ENCODE peak calls at places on chromosomes 5 and 9, in eight cellular contexts. One of them, this sample, is unnamed.

GRCh38 chr5:144478532-144478931 is 307.9 kb downstream of the KCTD16 start:
- DNase-seq in mesothelial cell of epicardium: no peak
- DNase-seq in AG08396: no peak
- DNase-seq in stimulated activated CD8-positive, alpha-beta memory T cell treated with anti-CD3 and anti-CD28 coated beads, Interleukin-12 subunit alpha, Interleukin-12 subunit beta, amount 100 ng/mL, for 4 hours: no peak
- DNase-seq in retina: no peak
- DNase-seq in ACHN: no peak
- DNase-seq in GM20000: no peak
- DNase-seq in stimulated activated CD4-positive, alpha-beta T cell treated with anti-CD3 and anti-CD28 coated beads, Interleukin-15, amount 100 ng/mL, for 1 hour: no peak
- DNase-seq in this sample: no peak

GRCh38 chr9:117340422-117340821 is 74.4 kb downstream of the ASTN2 start:
- DNase-seq in mesothelial cell of epicardium: no peak
- DNase-seq in AG08396: no peak
- DNase-seq in stimulated activated CD8-positive, alpha-beta memory T cell treated with anti-CD3 and anti-CD28 coated beads, Interleukin-12 subunit alpha, Interleukin-12 subunit beta, amount 100 ng/mL, for 4 hours: no peak
- DNase-seq in retina: no peak
- DNase-seq in ACHN: no peak
- DNase-seq in GM20000: no peak
- DNase-seq in stimulated activated CD4-positive, alpha-beta T cell treated with anti-CD3 and anti-CD28 coated beads, Interleukin-15, amount 100 ng/mL, for 1 hour: no peak
- DNase-seq in this sample: no peak

GRCh38 chr9:114180701-114181582 is 25.6 kb downstream of the COL27A1 start:
- DNase-seq in mesothelial cell of epicardium: no peak
- DNase-seq in AG08396: no peak
- DNase-seq in stimulated activated CD8-positive, alpha-beta memory T cell treated with anti-CD3 and anti-CD28 coated beads, Interleukin-12 subunit alpha, Interleukin-12 subunit beta, amount 100 ng/mL, for 4 hours: no peak
- DNase-seq in retina: no peak
- DNase-seq in ACHN: no peak
- DNase-seq in GM20000: no peak
- DNase-seq in stimulated activated CD4-positive, alpha-beta T cell treated with anti-CD3 and anti-CD28 coated beads, Interleukin-15, amount 100 ng/mL, for 1 hour: no peak
- DNase-seq in this sample: no peak

GRCh38 chr5:178329331-178329730 is 96.7 kb upstream of the PHYKPL start:
- DNase-seq in mesothelial cell of epicardium: no peak
- DNase-seq in AG08396: no peak
- DNase-seq in stimulated activated CD8-positive, alpha-beta memory T cell treated with anti-CD3 and anti-CD28 coated beads, Interleukin-12 subunit alpha, Interleukin-12 subunit beta, amount 100 ng/mL, for 4 hours: no peak
- DNase-seq in retina: no peak
- DNase-seq in ACHN: no peak
- DNase-seq in GM20000: no peak
- DNase-seq in stimulated activated CD4-positive, alpha-beta T cell treated with anti-CD3 and anti-CD28 coated beads, Interleukin-15, amount 100 ng/mL, for 1 hour: no peak
- DNase-seq in this sample: no peak

GRCh38 chr9:128225770-128226753 is 22.9 kb downstream of the DNM1 start:
- DNase-seq in mesothelial cell of epicardium: no peak
- DNase-seq in AG08396: no peak
- DNase-seq in stimulated activated CD8-positive, alpha-beta memory T cell treated with anti-CD3 and anti-CD28 coated beads, Interleukin-12 subunit alpha, Interleukin-12 subunit beta, amount 100 ng/mL, for 4 hours: no peak
- DNase-seq in retina: no peak
- DNase-seq in ACHN: no peak
- DNase-seq in GM20000: no peak
- DNase-seq in stimulated activated CD4-positive, alpha-beta T cell treated with anti-CD3 and anti-CD28 coated beads, Interleukin-15, amount 100 ng/mL, for 1 hour: no peak
- DNase-seq in this sample: no peak

GRCh38 chr9:33220681-33221567 is 19.0 kb upstream of the SPINK4 start:
- DNase-seq in mesothelial cell of epicardium: no peak
- DNase-seq in AG08396: no peak
- DNase-seq in stimulated activated CD8-positive, alpha-beta memory T cell treated with anti-CD3 and anti-CD28 coated beads, Interleukin-12 subunit alpha, Interleukin-12 subunit beta, amount 100 ng/mL, for 4 hours: no peak
- DNase-seq in retina: no peak
- DNase-seq in ACHN: no peak
- DNase-seq in GM20000: no peak
- DNase-seq in stimulated activated CD4-positive, alpha-beta T cell treated with anti-CD3 and anti-CD28 coated beads, Interleukin-15, amount 100 ng/mL, for 1 hour: no peak
- DNase-seq in this sample: no peak

GRCh38 chr5:78008356-78008967 is 232.3 kb upstream of the TBCA start:
- DNase-seq in mesothelial cell of epicardium: no peak
- DNase-seq in AG08396: peak
- DNase-seq in stimulated activated CD8-positive, alpha-beta memory T cell treated with anti-CD3 and anti-CD28 coated beads, Interleukin-12 subunit alpha, Interleukin-12 subunit beta, amount 100 ng/mL, for 4 hours: no peak
- DNase-seq in retina: peak
- DNase-seq in ACHN: peak
- DNase-seq in GM20000: peak
- DNase-seq in stimulated activated CD4-positive, alpha-beta T cell treated with anti-CD3 and anti-CD28 coated beads, Interleukin-15, amount 100 ng/mL, for 1 hour: no peak
- DNase-seq in this sample: no peak

GRCh38 chr9:128055222-128056040 is 11.7 kb downstream of the NAIF1 start:
- DNase-seq in mesothelial cell of epicardium: no peak
- DNase-seq in AG08396: peak
- DNase-seq in stimulated activated CD8-positive, alpha-beta memory T cell treated with anti-CD3 and anti-CD28 coated beads, Interleukin-12 subunit alpha, Interleukin-12 subunit beta, amount 100 ng/mL, for 4 hours: no peak
- DNase-seq in retina: no peak
- DNase-seq in ACHN: no peak
- DNase-seq in GM20000: no peak
- DNase-seq in stimulated activated CD4-positive, alpha-beta T cell treated with anti-CD3 and anti-CD28 coated beads, Interleukin-15, amount 100 ng/mL, for 1 hour: no peak
- DNase-seq in this sample: no peak

GRCh38 chr9:125929846-125930245 is 182.7 kb downstream of the PBX3 start:
- DNase-seq in mesothelial cell of epicardium: no peak
- DNase-seq in AG08396: no peak
- DNase-seq in stimulated activated CD8-positive, alpha-beta memory T cell treated with anti-CD3 and anti-CD28 coated beads, Interleukin-12 subunit alpha, Interleukin-12 subunit beta, amount 100 ng/mL, for 4 hours: no peak
- DNase-seq in retina: no peak
- DNase-seq in ACHN: no peak
- DNase-seq in GM20000: no peak
- DNase-seq in stimulated activated CD4-positive, alpha-beta T cell treated with anti-CD3 and anti-CD28 coated beads, Interleukin-15, amount 100 ng/mL, for 1 hour: no peak
- DNase-seq in this sample: no peak

GRCh38 chr5:170907758-170908157 is 45.9 kb downstream of the RANBP17 start:
- DNase-seq in mesothelial cell of epicardium: no peak
- DNase-seq in AG08396: no peak
- DNase-seq in stimulated activated CD8-positive, alpha-beta memory T cell treated with anti-CD3 and anti-CD28 coated beads, Interleukin-12 subunit alpha, Interleukin-12 subunit beta, amount 100 ng/mL, for 4 hours: no peak
- DNase-seq in retina: no peak
- DNase-seq in ACHN: no peak
- DNase-seq in GM20000: no peak
- DNase-seq in stimulated activated CD4-positive, alpha-beta T cell treated with anti-CD3 and anti-CD28 coated beads, Interleukin-15, amount 100 ng/mL, for 1 hour: no peak
- DNase-seq in this sample: no peak

GRCh38 chr9:129558551-129559505 is 62.1 kb downstream of the C9orf50 start:
- DNase-seq in mesothelial cell of epicardium: no peak
- DNase-seq in AG08396: no peak
- DNase-seq in stimulated activated CD8-positive, alpha-beta memory T cell treated with anti-CD3 and anti-CD28 coated beads, Interleukin-12 subunit alpha, Interleukin-12 subunit beta, amount 100 ng/mL, for 4 hours: no peak
- DNase-seq in retina: peak
- DNase-seq in ACHN: no peak
- DNase-seq in GM20000: no peak
- DNase-seq in stimulated activated CD4-positive, alpha-beta T cell treated with anti-CD3 and anti-CD28 coated beads, Interleukin-15, amount 100 ng/mL, for 1 hour: no peak
- DNase-seq in this sample: no peak

GRCh38 chr5:16757989-16758501 is 141.2 kb upstream of the RETREG1 start:
- DNase-seq in mesothelial cell of epicardium: no peak
- DNase-seq in AG08396: no peak
- DNase-seq in stimulated activated CD8-positive, alpha-beta memory T cell treated with anti-CD3 and anti-CD28 coated beads, Interleukin-12 subunit alpha, Interleukin-12 subunit beta, amount 100 ng/mL, for 4 hours: no peak
- DNase-seq in retina: no peak
- DNase-seq in ACHN: no peak
- DNase-seq in GM20000: no peak
- DNase-seq in stimulated activated CD4-positive, alpha-beta T cell treated with anti-CD3 and anti-CD28 coated beads, Interleukin-15, amount 100 ng/mL, for 1 hour: no peak
- DNase-seq in this sample: no peak

GRCh38 chr5:150122158-150122510 is 33.5 kb downstream of the PDGFRB start:
- DNase-seq in mesothelial cell of epicardium: no peak
- DNase-seq in AG08396: peak
- DNase-seq in stimulated activated CD8-positive, alpha-beta memory T cell treated with anti-CD3 and anti-CD28 coated beads, Interleukin-12 subunit alpha, Interleukin-12 subunit beta, amount 100 ng/mL, for 4 hours: no peak
- DNase-seq in retina: no peak
- DNase-seq in ACHN: peak
- DNase-seq in GM20000: peak
- DNase-seq in stimulated activated CD4-positive, alpha-beta T cell treated with anti-CD3 and anti-CD28 coated beads, Interleukin-15, amount 100 ng/mL, for 1 hour: no peak
- DNase-seq in this sample: no peak

GRCh38 chr9:86550411-86550810 is 196.2 kb upstream of the TUT7 start:
- DNase-seq in mesothelial cell of epicardium: no peak
- DNase-seq in AG08396: no peak
- DNase-seq in stimulated activated CD8-positive, alpha-beta memory T cell treated with anti-CD3 and anti-CD28 coated beads, Interleukin-12 subunit alpha, Interleukin-12 subunit beta, amount 100 ng/mL, for 4 hours: no peak
- DNase-seq in retina: no peak
- DNase-seq in ACHN: no peak
- DNase-seq in GM20000: no peak
- DNase-seq in stimulated activated CD4-positive, alpha-beta T cell treated with anti-CD3 and anti-CD28 coated beads, Interleukin-15, amount 100 ng/mL, for 1 hour: no peak
- DNase-seq in this sample: no peak

GRCh38 chr5:92064993-92065392 is 681.9 kb upstream of the ARRDC3 start:
- DNase-seq in mesothelial cell of epicardium: no peak
- DNase-seq in AG08396: no peak
- DNase-seq in stimulated activated CD8-positive, alpha-beta memory T cell treated with anti-CD3 and anti-CD28 coated beads, Interleukin-12 subunit alpha, Interleukin-12 subunit beta, amount 100 ng/mL, for 4 hours: no peak
- DNase-seq in retina: no peak
- DNase-seq in ACHN: no peak
- DNase-seq in GM20000: no peak
- DNase-seq in stimulated activated CD4-positive, alpha-beta T cell treated with anti-CD3 and anti-CD28 coated beads, Interleukin-15, amount 100 ng/mL, for 1 hour: no peak
- DNase-seq in this sample: no peak

GRCh38 chr5:173753307-173754168 is 134.6 kb upstream of the CPEB4 start:
- DNase-seq in mesothelial cell of epicardium: no peak
- DNase-seq in AG08396: no peak
- DNase-seq in stimulated activated CD8-positive, alpha-beta memory T cell treated with anti-CD3 and anti-CD28 coated beads, Interleukin-12 subunit alpha, Interleukin-12 subunit beta, amount 100 ng/mL, for 4 hours: no peak
- DNase-seq in retina: peak
- DNase-seq in ACHN: no peak
- DNase-seq in GM20000: no peak
- DNase-seq in stimulated activated CD4-positive, alpha-beta T cell treated with anti-CD3 and anti-CD28 coated beads, Interleukin-15, amount 100 ng/mL, for 1 hour: no peak
- DNase-seq in this sample: no peak

GRCh38 chr9:102840356-102840755 is 154.8 kb upstream of the CYLC2 start:
- DNase-seq in mesothelial cell of epicardium: no peak
- DNase-seq in AG08396: no peak
- DNase-seq in stimulated activated CD8-positive, alpha-beta memory T cell treated with anti-CD3 and anti-CD28 coated beads, Interleukin-12 subunit alpha, Interleukin-12 subunit beta, amount 100 ng/mL, for 4 hours: no peak
- DNase-seq in retina: no peak
- DNase-seq in ACHN: no peak
- DNase-seq in GM20000: no peak
- DNase-seq in stimulated activated CD4-positive, alpha-beta T cell treated with anti-CD3 and anti-CD28 coated beads, Interleukin-15, amount 100 ng/mL, for 1 hour: no peak
- DNase-seq in this sample: no peak

GRCh38 chr9:2164268-2164667 is 149.1 kb downstream of the SMARCA2 start:
- DNase-seq in mesothelial cell of epicardium: no peak
- DNase-seq in AG08396: no peak
- DNase-seq in stimulated activated CD8-positive, alpha-beta memory T cell treated with anti-CD3 and anti-CD28 coated beads, Interleukin-12 subunit alpha, Interleukin-12 subunit beta, amount 100 ng/mL, for 4 hours: no peak
- DNase-seq in retina: no peak
- DNase-seq in ACHN: no peak
- DNase-seq in GM20000: no peak
- DNase-seq in stimulated activated CD4-positive, alpha-beta T cell treated with anti-CD3 and anti-CD28 coated beads, Interleukin-15, amount 100 ng/mL, for 1 hour: no peak
- DNase-seq in this sample: no peak

GRCh38 chr9:4143951-4144717 is 155.7 kb downstream of the GLIS3 start:
- DNase-seq in mesothelial cell of epicardium: no peak
- DNase-seq in AG08396: no peak
- DNase-seq in stimulated activated CD8-positive, alpha-beta memory T cell treated with anti-CD3 and anti-CD28 coated beads, Interleukin-12 subunit alpha, Interleukin-12 subunit beta, amount 100 ng/mL, for 4 hours: no peak
- DNase-seq in retina: no peak
- DNase-seq in ACHN: peak
- DNase-seq in GM20000: no peak
- DNase-seq in stimulated activated CD4-positive, alpha-beta T cell treated with anti-CD3 and anti-CD28 coated beads, Interleukin-15, amount 100 ng/mL, for 1 hour: no peak
- DNase-seq in this sample: no peak

GRCh38 chr5:142320851-142321560 is 3.8 kb downstream of the SPRY4 start:
- DNase-seq in mesothelial cell of epicardium: no peak
- DNase-seq in AG08396: no peak
- DNase-seq in stimulated activated CD8-positive, alpha-beta memory T cell treated with anti-CD3 and anti-CD28 coated beads, Interleukin-12 subunit alpha, Interleukin-12 subunit beta, amount 100 ng/mL, for 4 hours: no peak
- DNase-seq in retina: peak
- DNase-seq in ACHN: no peak
- DNase-seq in GM20000: no peak
- DNase-seq in stimulated activated CD4-positive, alpha-beta T cell treated with anti-CD3 and anti-CD28 coated beads, Interleukin-15, amount 100 ng/mL, for 1 hour: no peak
- DNase-seq in this sample: no peak

GRCh38 chr5:78253201-78253600 is 41.3 kb downstream of the AP3B1 start:
- DNase-seq in mesothelial cell of epicardium: no peak
- DNase-seq in AG08396: no peak
- DNase-seq in stimulated activated CD8-positive, alpha-beta memory T cell treated with anti-CD3 and anti-CD28 coated beads, Interleukin-12 subunit alpha, Interleukin-12 subunit beta, amount 100 ng/mL, for 4 hours: no peak
- DNase-seq in retina: no peak
- DNase-seq in ACHN: no peak
- DNase-seq in GM20000: no peak
- DNase-seq in stimulated activated CD4-positive, alpha-beta T cell treated with anti-CD3 and anti-CD28 coated beads, Interleukin-15, amount 100 ng/mL, for 1 hour: no peak
- DNase-seq in this sample: no peak

GRCh38 chr5:68012429-68012828 is 203.1 kb upstream of the PIK3R1 start:
- DNase-seq in mesothelial cell of epicardium: no peak
- DNase-seq in AG08396: peak
- DNase-seq in stimulated activated CD8-positive, alpha-beta memory T cell treated with anti-CD3 and anti-CD28 coated beads, Interleukin-12 subunit alpha, Interleukin-12 subunit beta, amount 100 ng/mL, for 4 hours: no peak
- DNase-seq in retina: no peak
- DNase-seq in ACHN: no peak
- DNase-seq in GM20000: no peak
- DNase-seq in stimulated activated CD4-positive, alpha-beta T cell treated with anti-CD3 and anti-CD28 coated beads, Interleukin-15, amount 100 ng/mL, for 1 hour: no peak
- DNase-seq in this sample: no peak

GRCh38 chr5:124025306-124025705 is 513.3 kb downstream of the CSNK1G3 start:
- DNase-seq in mesothelial cell of epicardium: no peak
- DNase-seq in AG08396: no peak
- DNase-seq in stimulated activated CD8-positive, alpha-beta memory T cell treated with anti-CD3 and anti-CD28 coated beads, Interleukin-12 subunit alpha, Interleukin-12 subunit beta, amount 100 ng/mL, for 4 hours: no peak
- DNase-seq in retina: peak
- DNase-seq in ACHN: no peak
- DNase-seq in GM20000: no peak
- DNase-seq in stimulated activated CD4-positive, alpha-beta T cell treated with anti-CD3 and anti-CD28 coated beads, Interleukin-15, amount 100 ng/mL, for 1 hour: no peak
- DNase-seq in this sample: no peak

GRCh38 chr5:65791721-65792698 is 70.0 kb downstream of the NLN start:
- DNase-seq in mesothelial cell of epicardium: no peak
- DNase-seq in AG08396: no peak
- DNase-seq in stimulated activated CD8-positive, alpha-beta memory T cell treated with anti-CD3 and anti-CD28 coated beads, Interleukin-12 subunit alpha, Interleukin-12 subunit beta, amount 100 ng/mL, for 4 hours: no peak
- DNase-seq in retina: no peak
- DNase-seq in ACHN: no peak
- DNase-seq in GM20000: no peak
- DNase-seq in stimulated activated CD4-positive, alpha-beta T cell treated with anti-CD3 and anti-CD28 coated beads, Interleukin-15, amount 100 ng/mL, for 1 hour: no peak
- DNase-seq in this sample: no peak

GRCh38 chr9:74236857-74237256 is 260.3 kb upstream of the RORB start:
- DNase-seq in mesothelial cell of epicardium: no peak
- DNase-seq in AG08396: no peak
- DNase-seq in stimulated activated CD8-positive, alpha-beta memory T cell treated with anti-CD3 and anti-CD28 coated beads, Interleukin-12 subunit alpha, Interleukin-12 subunit beta, amount 100 ng/mL, for 4 hours: no peak
- DNase-seq in retina: no peak
- DNase-seq in ACHN: no peak
- DNase-seq in GM20000: no peak
- DNase-seq in stimulated activated CD4-positive, alpha-beta T cell treated with anti-CD3 and anti-CD28 coated beads, Interleukin-15, amount 100 ng/mL, for 1 hour: no peak
- DNase-seq in this sample: no peak

GRCh38 chr9:26742843-26743242 is 149.8 kb downstream of the CAAP1 start:
- DNase-seq in mesothelial cell of epicardium: no peak
- DNase-seq in AG08396: no peak
- DNase-seq in stimulated activated CD8-positive, alpha-beta memory T cell treated with anti-CD3 and anti-CD28 coated beads, Interleukin-12 subunit alpha, Interleukin-12 subunit beta, amount 100 ng/mL, for 4 hours: no peak
- DNase-seq in retina: no peak
- DNase-seq in ACHN: no peak
- DNase-seq in GM20000: no peak
- DNase-seq in stimulated activated CD4-positive, alpha-beta T cell treated with anti-CD3 and anti-CD28 coated beads, Interleukin-15, amount 100 ng/mL, for 1 hour: no peak
- DNase-seq in this sample: no peak

GRCh38 chr9:29965834-29966233 is 2392.6 kb upstream of the C9orf72 start:
- DNase-seq in mesothelial cell of epicardium: no peak
- DNase-seq in AG08396: no peak
- DNase-seq in stimulated activated CD8-positive, alpha-beta memory T cell treated with anti-CD3 and anti-CD28 coated beads, Interleukin-12 subunit alpha, Interleukin-12 subunit beta, amount 100 ng/mL, for 4 hours: no peak
- DNase-seq in retina: no peak
- DNase-seq in ACHN: no peak
- DNase-seq in GM20000: no peak
- DNase-seq in stimulated activated CD4-positive, alpha-beta T cell treated with anti-CD3 and anti-CD28 coated beads, Interleukin-15, amount 100 ng/mL, for 1 hour: no peak
- DNase-seq in this sample: no peak

GRCh38 chr5:89110916-89111646 is 228.1 kb upstream of the MEF2C start:
- DNase-seq in mesothelial cell of epicardium: no peak
- DNase-seq in AG08396: no peak
- DNase-seq in stimulated activated CD8-positive, alpha-beta memory T cell treated with anti-CD3 and anti-CD28 coated beads, Interleukin-12 subunit alpha, Interleukin-12 subunit beta, amount 100 ng/mL, for 4 hours: no peak
- DNase-seq in retina: no peak
- DNase-seq in ACHN: no peak
- DNase-seq in GM20000: no peak
- DNase-seq in stimulated activated CD4-positive, alpha-beta T cell treated with anti-CD3 and anti-CD28 coated beads, Interleukin-15, amount 100 ng/mL, for 1 hour: no peak
- DNase-seq in this sample: no peak

GRCh38 chr5:150458819-150459557 is 9.4 kb upstream of the RPS14 start:
- DNase-seq in mesothelial cell of epicardium: peak
- DNase-seq in AG08396: peak
- DNase-seq in stimulated activated CD8-positive, alpha-beta memory T cell treated with anti-CD3 and anti-CD28 coated beads, Interleukin-12 subunit alpha, Interleukin-12 subunit beta, amount 100 ng/mL, for 4 hours: peak
- DNase-seq in retina: peak
- DNase-seq in ACHN: peak
- DNase-seq in GM20000: peak
- DNase-seq in stimulated activated CD4-positive, alpha-beta T cell treated with anti-CD3 and anti-CD28 coated beads, Interleukin-15, amount 100 ng/mL, for 1 hour: peak
- DNase-seq in this sample: peak

GRCh38 chr9:110076894-110077725 is 130.8 kb downstream of the C9orf152 start:
- DNase-seq in mesothelial cell of epicardium: no peak
- DNase-seq in AG08396: peak
- DNase-seq in stimulated activated CD8-positive, alpha-beta memory T cell treated with anti-CD3 and anti-CD28 coated beads, Interleukin-12 subunit alpha, Interleukin-12 subunit beta, amount 100 ng/mL, for 4 hours: no peak
- DNase-seq in retina: no peak
- DNase-seq in ACHN: peak
- DNase-seq in GM20000: no peak
- DNase-seq in stimulated activated CD4-positive, alpha-beta T cell treated with anti-CD3 and anti-CD28 coated beads, Interleukin-15, amount 100 ng/mL, for 1 hour: no peak
- DNase-seq in this sample: no peak

GRCh38 chr5:116600876-116601275 is 26.3 kb upstream of the SEMA6A start:
- DNase-seq in mesothelial cell of epicardium: no peak
- DNase-seq in AG08396: peak
- DNase-seq in stimulated activated CD8-positive, alpha-beta memory T cell treated with anti-CD3 and anti-CD28 coated beads, Interleukin-12 subunit alpha, Interleukin-12 subunit beta, amount 100 ng/mL, for 4 hours: no peak
- DNase-seq in retina: no peak
- DNase-seq in ACHN: peak
- DNase-seq in GM20000: no peak
- DNase-seq in stimulated activated CD4-positive, alpha-beta T cell treated with anti-CD3 and anti-CD28 coated beads, Interleukin-15, amount 100 ng/mL, for 1 hour: no peak
- DNase-seq in this sample: no peak

GRCh38 chr5:73900566-73900965 is 274.6 kb downstream of the ARHGEF28 start:
- DNase-seq in mesothelial cell of epicardium: no peak
- DNase-seq in AG08396: no peak
- DNase-seq in stimulated activated CD8-positive, alpha-beta memory T cell treated with anti-CD3 and anti-CD28 coated beads, Interleukin-12 subunit alpha, Interleukin-12 subunit beta, amount 100 ng/mL, for 4 hours: no peak
- DNase-seq in retina: no peak
- DNase-seq in ACHN: no peak
- DNase-seq in GM20000: no peak
- DNase-seq in stimulated activated CD4-positive, alpha-beta T cell treated with anti-CD3 and anti-CD28 coated beads, Interleukin-15, amount 100 ng/mL, for 1 hour: no peak
- DNase-seq in this sample: no peak